ENCODE peak calls at places on chromosomes 3 and 15, in ten cellular contexts. W, X, Y, T, U, B, O, J, P and N are unnamed samples.

GRCh38 chr3:153462550-153462949 is 300.5 kb downstream of the RAP2B start:
- DNase-seq in W (no peak), X (no peak), Y (no peak), T (no peak), U (no peak), B (no peak), O (no peak), J (no peak), P (no peak), N (no peak)

GRCh38 chr3:57597973-57598351 is 818 bp upstream of the ARF4 start:
- DNase-seq in W (no peak), X (no peak), Y (peak; percentile 22), T (peak; percentile 49), U (no peak), B (no peak), O (peak; percentile 26), J (no peak), P (no peak), N (no peak)

GRCh38 chr3:154224366-154224765 is 99.9 kb downstream of the DHX36 start:
- DNase-seq in W (no peak), X (no peak), Y (no peak), T (no peak), U (no peak), B (no peak), O (no peak), J (no peak), P (no peak), N (no peak)

GRCh38 chr3:31934018-31934417 is 47.0 kb downstream of the OSBPL10 start:
- DNase-seq in W (no peak), X (no peak), Y (no peak), T (peak; percentile 66), U (no peak), B (no peak), O (no peak), J (no peak), P (no peak), N (no peak)

GRCh38 chr3:134640872-134641470 is 9.9 kb downstream of the KY start:
- DNase-seq in W (no peak), X (peak; percentile 35), Y (no peak), T (peak; percentile 27), U (no peak), B (no peak), O (no peak), J (peak; percentile 33), P (peak; percentile 51), N (no peak)

GRCh38 chr3:133838916-133839800 is 33.5 kb downstream of the SRPRB start:
- DNase-seq in W (no peak), X (no peak), Y (no peak), T (no peak), U (no peak), B (no peak), O (no peak), J (no peak), P (no peak), N (no peak)

GRCh38 chr15:99474981-99475753 is 90.6 kb upstream of the MEF2A start:
- DNase-seq in W (no peak), X (no peak), Y (no peak), T (no peak), U (no peak), B (no peak), O (no peak), J (no peak), P (no peak), N (no peak)

GRCh38 chr15:63371297-63371918 is 10.2 kb downstream of the CA12 start:
- DNase-seq in W (no peak), X (peak; percentile 91), Y (no peak), T (no peak), U (peak; percentile 65), B (no peak), O (no peak), J (no peak), P (no peak), N (no peak)

GRCh38 chr3:105662326-105662725 is 206.5 kb downstream of the CBLB start:
- DNase-seq in W (no peak), X (peak; percentile 18), Y (no peak), T (no peak), U (no peak), B (no peak), O (no peak), J (no peak), P (no peak), N (no peak)

GRCh38 chr3:16265455-16265786 is 409 bp downstream of the OXNAD1 start:
- DNase-seq in W (no peak), X (no peak), Y (no peak), T (no peak), U (no peak), B (no peak), O (no peak), J (no peak), P (no peak), N (no peak)

GRCh38 chr3:144049374-144049773 is 77.8 kb downstream of the DIPK2A start:
- DNase-seq in W (no peak), X (no peak), Y (no peak), T (no peak), U (no peak), B (no peak), O (no peak), J (no peak), P (no peak), N (no peak)

GRCh38 chr3:146115619-146116018 is 45.4 kb downstream of the PLOD2 start:
- DNase-seq in W (no peak), X (no peak), Y (no peak), T (no peak), U (no peak), B (no peak), O (no peak), J (no peak), P (no peak), N (no peak)

GRCh38 chr3:59899068-59899467 is 849.2 kb upstream of the CFAP20DC start:
- DNase-seq in W (no peak), X (no peak), Y (no peak), T (no peak), U (no peak), B (no peak), O (no peak), J (no peak), P (no peak), N (no peak)

GRCh38 chr15:64634576-64635485 is 140.6 kb downstream of the RBPMS2 start:
- DNase-seq in W (no peak), X (no peak), Y (no peak), T (peak; percentile 95), U (no peak), B (no peak), O (no peak), J (peak; percentile 33), P (peak; percentile 4), N (no peak)

GRCh38 chr3:148991219-148992026 is at the start of gene GYG1:
- DNase-seq in W (peak; percentile 45), X (peak; percentile 80), Y (peak; percentile 72), T (peak; percentile 48), U (no peak), B (peak; percentile 59), O (peak; percentile 75), J (peak; percentile 78), P (peak; percentile 89), N (peak; percentile 65)

GRCh38 chr3:61564405-61565059 is 3.2 kb downstream of the PTPRG start:
- DNase-seq in W (no peak), X (peak; percentile 68), Y (no peak), T (peak; percentile 30), U (no peak), B (no peak), O (no peak), J (no peak), P (peak; percentile 65), N (no peak)

GRCh38 chr3:196502775-196503181 is 790 bp downstream of the RNF168 start:
- DNase-seq in W (peak; percentile 28), X (peak; percentile 85), Y (peak; percentile 45), T (peak; percentile 87), U (peak; percentile 90), B (no peak), O (peak; percentile 20), J (peak; percentile 74), P (peak; percentile 54), N (peak; percentile 38)

GRCh38 chr3:98690876-98691275 is 72.3 kb upstream of the ST3GAL6 start:
- DNase-seq in W (no peak), X (no peak), Y (no peak), T (peak; percentile 25), U (no peak), B (no peak), O (no peak), J (no peak), P (no peak), N (no peak)